ENCODE peak calls at places on chromosomes 6 and 20, in seven cellular contexts. O is OCI-LY7, G is body of pancreas, F is suprapubic skin, V is cardiac muscle cell, U is Peyer's patch, C is mammary epithelial cell. D is an unnamed sample.

GRCh38 chr6:165110871-165111270 is 198.5 kb downstream of the C6orf118 start:
- DNase-seq in V (no peak), F (no peak), O (no peak), C (no peak), G (no peak), U (no peak), D (no peak)

GRCh38 chr20:62025832-62026563 is 39.7 kb downstream of the TAF4 start:
- DNase-seq in U (no peak), F (no peak), G (peak; percentile 58), V (peak; percentile 49), O (no peak), C (no peak), D (no peak)

GRCh38 chr6:6820688-6821238 is 232.2 kb downstream of the LY86 start:
- DNase-seq in O (no peak), C (peak; percentile 96), U (peak; percentile 82), V (no peak), G (peak; percentile 74), F (no peak), D (no peak)

GRCh38 chr6:44339763-44340625 is 2.5 kb upstream of the SPATS1 start:
- DNase-seq in V (no peak), F (no peak), O (no peak), U (no peak), C (peak; percentile 91), G (peak; percentile 74), D (no peak)

GRCh38 chr20:58433759-58434158 is 44.7 kb downstream of the VAPB start:
- DNase-seq in U (no peak), O (no peak), F (no peak), G (no peak), C (peak; percentile 42), V (no peak), D (no peak)

GRCh38 chr6:12761376-12762115 is 45.0 kb downstream of the PHACTR1 start:
- DNase-seq in O (no peak), U (no peak), V (no peak), F (no peak), C (no peak), G (no peak), D (no peak)

GRCh38 chr6:138920906-138921305 is 67.1 kb downstream of the REPS1 start:
- DNase-seq in U (no peak), O (no peak), C (no peak), V (no peak), F (no peak), G (no peak), D (no peak)

GRCh38 chr6:144482142-144482541 is 197.0 kb downstream of the UTRN start:
- DNase-seq in V (peak; percentile 73), G (peak; percentile 87), F (peak; percentile 81), U (peak; percentile 92), C (peak; percentile 60), O (peak; percentile 75), D (peak; percentile 74)

GRCh38 chr20:14142964-14143627 is 147.8 kb downstream of the MACROD2 start:
- DNase-seq in V (no peak), O (no peak), U (no peak), G (no peak), C (peak; percentile 42), F (no peak), D (no peak)

GRCh38 chr20:58930496-58930895 is 50.6 kb upstream of the NELFCD start:
- DNase-seq in V (no peak), G (no peak), O (no peak), C (peak; percentile 27), F (no peak), U (no peak), D (no peak)

GRCh38 chr20:855466-856360 is 22.2 kb downstream of the FAM110A start:
- DNase-seq in C (peak; percentile 87), G (no peak), F (no peak), U (no peak), O (no peak), V (no peak), D (no peak)

GRCh38 chr6:20868397-20869185 is 334.3 kb downstream of the CDKAL1 start:
- DNase-seq in F (no peak), O (no peak), U (no peak), C (no peak), V (no peak), G (peak; percentile 68), D (no peak)

GRCh38 chr6:3607171-3607570 is 144.3 kb downstream of the PXDC1 start:
- DNase-seq in O (no peak), C (no peak), U (no peak), V (no peak), G (no peak), F (no peak), D (no peak)

GRCh38 chr20:47125553-47126373 is 230.7 kb downstream of the ZMYND8 start:
- DNase-seq in O (no peak), V (peak; percentile 17), F (no peak), U (no peak), G (no peak), C (peak; percentile 94), D (no peak)

GRCh38 chr6:45154679-45155078 is 173.5 kb upstream of the RUNX2 start:
- DNase-seq in O (no peak), C (no peak), F (no peak), G (no peak), U (no peak), V (no peak), D (no peak)

GRCh38 chr6:76003686-76004085 is 68.8 kb downstream of the IMPG1 start:
- DNase-seq in U (no peak), F (no peak), O (no peak), V (no peak), G (no peak), C (no peak), D (no peak)

DNA sequence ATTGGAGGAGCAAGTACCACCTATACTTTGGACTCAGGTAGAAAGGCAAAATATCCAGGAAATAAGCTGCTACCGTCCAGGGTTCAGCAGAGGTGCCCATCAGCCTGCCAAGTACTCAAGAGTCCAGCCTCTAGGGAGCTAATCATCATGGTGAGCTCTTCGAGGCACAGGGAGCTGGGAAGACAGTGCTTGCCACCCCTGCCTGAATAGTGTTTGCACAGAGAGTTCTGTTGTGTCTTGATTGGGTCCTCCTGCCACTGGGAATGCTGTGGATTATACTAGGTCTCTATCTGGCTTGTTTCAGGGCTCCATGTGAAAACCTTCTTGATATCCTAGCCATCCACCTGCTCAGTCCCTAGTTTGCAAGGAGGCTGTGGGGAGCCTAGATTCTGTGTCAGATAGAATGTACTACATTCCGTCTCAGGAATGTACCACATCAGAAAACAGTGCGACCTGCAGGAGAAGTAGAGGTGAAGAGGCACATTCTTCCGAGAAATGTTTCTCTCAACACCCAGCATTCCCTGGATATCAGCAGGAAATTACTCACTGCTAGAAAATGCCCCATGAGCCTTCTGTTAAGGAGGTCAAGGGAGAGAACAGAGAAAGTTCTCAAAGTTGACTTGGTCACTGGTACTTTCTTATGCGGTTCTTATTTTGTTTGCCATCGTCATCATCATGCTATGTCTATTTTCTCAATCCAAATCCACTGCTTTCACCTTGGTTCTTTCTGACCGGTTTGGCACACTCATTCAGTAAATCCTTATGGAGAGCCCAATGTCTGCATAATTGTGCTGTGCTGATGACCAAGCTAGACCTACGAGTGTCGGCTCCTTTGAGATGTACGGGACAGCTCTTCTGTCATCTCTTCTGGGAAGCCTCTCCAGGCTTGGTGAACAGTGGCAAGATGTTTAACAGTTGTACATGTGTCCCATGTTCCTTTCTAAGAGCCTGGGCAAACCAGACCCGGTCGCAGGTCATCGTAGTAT is 30.7 kb downstream of the PTPN1 start:
- DNase-seq in V (peak; percentile 19), O (no peak), G (no peak), F (no peak), U (no peak), C (peak; percentile 64), D (peak; percentile 56)
- TF ChIP-seq CTCF in V (peak; percentile 9), O (no peak), G (no peak), F (no peak), U (no peak), C (peak; percentile 3), D (no peak)

DNA sequence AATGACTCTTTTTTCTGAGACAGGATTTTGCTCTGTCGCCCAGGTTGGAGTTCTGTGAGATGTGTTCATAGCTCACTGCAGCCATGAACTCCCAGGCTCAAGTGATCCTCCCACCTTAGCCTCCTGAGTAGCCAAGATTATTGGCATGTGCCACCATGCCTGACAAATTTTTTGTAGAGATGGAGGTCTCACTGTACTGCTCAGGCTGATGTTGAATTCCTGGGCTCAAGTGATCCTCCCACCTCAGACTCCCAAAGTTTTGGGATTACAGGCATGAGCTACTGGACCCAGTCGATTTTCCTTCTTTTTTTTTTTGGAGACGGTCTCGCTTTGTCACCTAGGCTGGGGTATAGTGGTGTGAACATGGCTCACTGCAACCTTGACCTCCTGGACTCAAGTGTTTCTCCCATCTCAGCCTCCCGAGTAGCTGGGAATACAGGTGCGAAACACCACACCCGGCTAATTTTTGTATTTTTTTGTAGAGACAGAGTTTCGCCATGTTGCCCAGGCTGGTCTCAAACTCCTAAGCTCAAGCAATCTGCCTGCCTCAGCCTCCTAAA is 24.3 kb downstream of the BCL2L1 start:
- DNase-seq in F (no peak), G (no peak), O (no peak), V (no peak), C (no peak), U (no peak), D (no peak)
- H3K4me1 ChIP-seq in F (peaks cover 66% of the 10 kb centered on the region), G (peaks cover 84% of the 10 kb centered on the region), O (peaks cover 55% of the 10 kb centered on the region), V (peaks cover 4% of the 10 kb centered on the region), C (peaks cover 55% of the 10 kb centered on the region), U (no peaks in the 10 kb centered on the region), D (peaks cover 44% of the 10 kb centered on the region)

DNA sequence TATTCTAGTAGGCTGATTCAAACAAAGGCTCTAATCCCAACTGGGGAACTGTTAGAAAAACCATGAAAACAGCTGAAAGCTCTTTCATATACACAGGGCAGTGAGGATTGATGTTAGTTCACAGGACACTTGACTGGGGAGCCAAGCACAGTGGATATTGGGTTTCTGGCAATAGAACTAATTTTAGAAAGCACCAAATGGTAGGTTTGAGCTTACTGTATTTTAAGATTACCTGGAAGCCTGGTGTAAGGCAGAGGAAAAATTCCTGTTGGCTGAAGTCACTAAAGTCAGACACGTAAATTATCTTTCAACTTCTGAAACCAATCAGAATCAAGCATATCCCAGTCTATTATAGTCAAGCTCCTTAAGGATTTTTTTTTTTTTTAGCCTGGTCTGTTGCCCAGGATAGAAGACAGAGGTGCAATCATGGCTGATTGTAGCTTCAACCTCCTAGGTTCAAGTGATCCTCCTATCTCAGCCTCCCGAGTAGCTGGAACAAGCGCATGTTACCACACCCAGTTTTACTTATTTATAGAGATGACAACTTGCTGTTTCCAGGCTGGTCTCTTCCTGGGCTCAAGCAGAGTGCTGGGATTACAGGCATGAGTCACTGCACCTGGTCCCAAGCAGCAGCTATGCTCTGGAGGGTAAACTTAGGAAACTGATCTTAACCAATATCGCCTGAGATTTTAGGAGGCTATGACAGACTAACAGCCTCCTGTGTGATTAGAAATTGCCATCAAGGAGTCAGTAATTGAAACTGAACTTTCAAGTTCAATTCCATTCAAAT is 32.5 kb upstream of the SYNCRIP start:
- DNase-seq in C (peak; percentile 73), O (peak; percentile 16), F (no peak), U (peak; percentile 58), G (no peak), V (no peak), D (no peak)
- H3K4me3 ChIP-seq in C (peak overlapping the region; percentile 90), O (peak overlapping the region; percentile 97), F (peak overlapping the region; percentile 99), U (peak overlapping the region; percentile 73), G (no peak overlapping the region), V (peak overlapping the region; percentile 91), D (no peak overlapping the region)

GRCh38 chr6:51108563-51109234 is 290.0 kb downstream of the TFAP2B start:
- DNase-seq in F (no peak), C (peak; percentile 1), G (no peak), V (no peak), O (no peak), U (no peak), D (no peak)

GRCh38 chr6:51112731-51113130 is 294.1 kb downstream of the TFAP2B start:
- DNase-seq in U (no peak), C (no peak), G (no peak), V (no peak), O (no peak), F (no peak), D (no peak)

GRCh38 chr6:51105357-51105756 is 286.7 kb downstream of the TFAP2B start:
- DNase-seq in U (no peak), G (no peak), C (no peak), O (no peak), V (no peak), F (no peak), D (no peak)

GRCh38 chr6:51107769-51108203 is 289.1 kb downstream of the TFAP2B start:
- DNase-seq in U (no peak), V (no peak), G (no peak), O (no peak), F (no peak), C (no peak), D (no peak)
- TF ChIP-seq CTCF in U (no peak), V (no peak), G (no peak), O (no peak), F (no peak), C (no peak), D (no peak)